ENCODE peak calls at places on chromosomes 16 and 17, in six cellular contexts. K is ovary, M is A549, V is thoracic aorta, E is ascending aorta, U is pancreas. W is an unnamed sample.

GRCh38 chr17:42248351-42249179 is 27.6 kb downstream of the STAT5B start:
- DNase-seq in K (peak; percentile 83), M (no peak), V (peak; percentile 71), E (peak; percentile 47), U (no peak), W (no peak)

GRCh38 chr16:11312718-11313492 is 31.8 kb upstream of the PRM1 start:
- DNase-seq in K (peak; percentile 66), M (peak; percentile 31), V (no peak), E (no peak), U (peak; percentile 66), W (no peak)

GRCh38 chr17:28899212-28899815 is 1.8 kb upstream of the FLOT2 start:
- DNase-seq in K (no peak), M (no peak), V (no peak), E (no peak), U (no peak), W (no peak)

GRCh38 chr17:82956726-82957468 is 117.1 kb upstream of the ZNF750 start:
- DNase-seq in K (no peak), M (no peak), V (no peak), E (no peak), U (peak; percentile 55), W (no peak)

GRCh38 chr16:67966549-67967182 is 1.8 kb downstream of the SLC12A4 start:
- DNase-seq in K (no peak), M (peak; percentile 44), V (no peak), E (no peak), U (no peak), W (no peak)

GRCh38 chr17:5631958-5632357 is 47.6 kb upstream of the NLRP1 start:
- DNase-seq in K (no peak), M (no peak), V (no peak), E (no peak), U (no peak), W (no peak)

GRCh38 chr17:75640556-75641119 is 7.4 kb downstream of the SMIM5 start:
- DNase-seq in K (no peak), M (no peak), V (no peak), E (no peak), U (peak; percentile 51), W (no peak)

GRCh38 chr17:51351890-51352289 is 91.5 kb downstream of the UTP18 start:
- DNase-seq in K (peak; percentile 53), M (no peak), V (no peak), E (no peak), U (no peak), W (no peak)

GRCh38 chr17:82583720-82584234 is 64.2 kb downstream of the FOXK2 start:
- DNase-seq in K (no peak), M (no peak), V (no peak), E (no peak), U (no peak), W (no peak)

GRCh38 chr17:62017912-62018311 is 47.2 kb downstream of the MED13 start:
- DNase-seq in K (no peak), M (no peak), V (no peak), E (no peak), U (no peak), W (no peak)

GRCh38 chr17:9611557-9611956 is 33.8 kb upstream of the USP43 start:
- DNase-seq in K (no peak), M (no peak), V (no peak), E (no peak), U (no peak), W (no peak)

GRCh38 chr17:64420143-64420670 is 28.7 kb upstream of the MILR1 start:
- DNase-seq in K (no peak), M (peak; percentile 85), V (no peak), E (no peak), U (no peak), W (no peak)

GRCh38 chr17:80117491-80118401 is 16.4 kb downstream of the GAA start:
- DNase-seq in K (peak; percentile 7), M (no peak), V (no peak), E (no peak), U (no peak), W (no peak)

GRCh38 chr16:6694636-6695035 is 638.0 kb upstream of the RBFOX1 start:
- DNase-seq in K (no peak), M (no peak), V (no peak), E (no peak), U (no peak), W (no peak)

GRCh38 chr17:57945999-57946797 is 9.0 kb downstream of the CUEDC1 start:
- DNase-seq in K (no peak), M (no peak), V (no peak), E (no peak), U (no peak), W (no peak)

GRCh38 chr17:50065056-50065455 is 9.1 kb downstream of the ITGA3 start:
- DNase-seq in K (no peak), M (no peak), V (no peak), E (no peak), U (no peak), W (no peak)

GRCh38 chr16:69039333-69039941 is 66.0 kb upstream of the HAS3 start:
- DNase-seq in K (no peak), M (no peak), V (no peak), E (no peak), U (no peak), W (no peak)

GRCh38 chr16:3690470-3690918 is 26.8 kb downstream of the TRAP1 start:
- DNase-seq in K (peak; percentile 92), M (peak; percentile 89), V (peak; percentile 71), E (peak; percentile 73), U (peak; percentile 92), W (no peak)
- H3K27ac ChIP-seq in K (no peak overlapping the region), M (peak overlapping the region; percentile 54), V (no peak overlapping the region), E (no peak overlapping the region), U (no peak overlapping the region), W (peak overlapping the region; percentile 83)

DNA sequence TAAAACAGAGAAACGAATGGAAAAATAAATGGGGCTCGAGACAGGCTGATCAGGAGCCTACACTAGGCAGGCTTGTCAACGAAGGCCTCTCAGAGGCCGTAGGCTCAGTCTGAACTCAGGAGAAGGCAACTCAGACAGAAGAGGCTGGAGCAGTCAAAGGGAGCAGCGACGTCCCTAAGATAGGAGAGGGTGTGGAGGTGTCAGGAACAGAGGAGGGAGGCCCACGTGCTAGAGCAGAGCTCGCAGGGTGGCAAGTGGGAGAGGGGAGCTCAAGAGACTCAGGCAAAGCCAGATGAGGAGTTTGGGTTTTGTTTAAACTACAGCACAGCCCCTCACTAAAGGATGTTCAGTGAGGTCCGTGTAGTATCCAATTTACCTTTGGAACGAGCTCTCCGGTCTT is 32.7 kb downstream of the LRRC75A start:
- DNase-seq in K (no peak), M (no peak), V (no peak), E (no peak), U (no peak), W (no peak)
- H3K4me3 ChIP-seq in K (no peak overlapping the region), M (no peak overlapping the region), V (no peak overlapping the region), E (no peak overlapping the region), U (no peak overlapping the region), W (no peak overlapping the region)

DNA sequence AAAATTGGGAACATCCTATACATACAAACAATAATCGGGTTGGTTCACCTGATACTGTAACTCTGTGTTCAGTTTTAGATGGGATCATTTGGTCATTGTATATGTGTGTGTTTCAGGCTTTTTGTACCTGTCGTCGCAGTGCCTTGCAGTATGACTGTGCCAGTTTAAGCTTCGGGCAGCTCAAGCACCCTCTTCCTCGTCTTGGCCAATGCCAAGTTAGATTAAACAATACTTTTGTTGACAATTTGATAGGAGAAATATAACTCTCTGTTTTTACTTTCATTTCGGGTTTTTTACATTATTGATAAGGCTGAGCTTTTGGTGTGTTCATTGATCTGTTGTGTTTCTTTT is 37.0 kb upstream of the ARHGAP17 start:
- DNase-seq in K (no peak), M (no peak), V (no peak), E (no peak), U (no peak), W (no peak)
- H3K27ac ChIP-seq in K (no peak overlapping the region), M (peak overlapping the region; percentile 91), V (peak overlapping the region; percentile 78), E (peak overlapping the region; percentile 61), U (peak overlapping the region; percentile 24), W (peak overlapping the region; percentile 48)

GRCh38 chr17:35086931-35087573 is 23.5 kb upstream of the RFFL start:
- DNase-seq in K (no peak), M (peak; percentile 75), V (no peak), E (no peak), U (no peak), W (no peak)
- H3K4me3 ChIP-seq in K (no peak overlapping the region), M (peak overlapping the region; percentile 90), V (no peak overlapping the region), E (no peak overlapping the region), U (peak overlapping the region; percentile 91), W (no peak overlapping the region)

DNA sequence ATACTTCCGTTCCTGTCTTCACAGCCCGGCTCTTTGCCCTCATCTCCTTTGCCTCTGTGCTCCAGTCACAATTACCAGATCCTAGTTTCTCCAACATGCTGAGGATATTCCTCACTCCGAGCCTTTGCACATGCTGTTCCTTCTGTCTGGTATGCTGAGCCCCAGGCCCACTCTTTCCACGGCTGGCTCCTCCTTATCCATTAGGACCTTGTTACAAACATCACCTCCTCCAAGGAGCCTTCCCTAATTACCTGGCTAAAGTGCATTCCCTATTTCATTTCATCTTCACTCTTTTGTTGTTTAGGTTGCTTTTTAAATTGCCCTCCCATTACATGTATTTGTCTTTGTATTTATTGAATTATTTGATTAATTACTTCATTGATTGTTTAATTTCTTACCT is 14.9 kb upstream of the ADGRG1 start:
- DNase-seq in K (no peak), M (no peak), V (no peak), E (no peak), U (peak; percentile 18), W (no peak)
- H3K27ac ChIP-seq in K (no peak overlapping the region), M (peak overlapping the region; percentile 98), V (no peak overlapping the region), E (no peak overlapping the region), U (no peak overlapping the region), W (no peak overlapping the region)

GRCh38 chr17:65515512-65515911 is 45.9 kb downstream of the AXIN2 start:
- DNase-seq in K (no peak), M (no peak), V (no peak), E (no peak), U (no peak), W (no peak)
- H3K4me3 ChIP-seq in K (no peak overlapping the region), M (no peak overlapping the region), V (no peak overlapping the region), E (no peak overlapping the region), U (no peak overlapping the region), W (no peak overlapping the region)

W was measured in vagina.